ENCODE peak calls at places on chromosomes 11 and 22, in four cellular contexts. One of them, this sample, is unnamed.

GRCh38 chr22:35275580-35275979 is 18.3 kb downstream of the HMGXB4 start:
- DNase-seq in GM10248: no peak
- DNase-seq in heart left ventricle: no peak
- DNase-seq in A549: no peak
- DNase-seq in this sample: no peak

GRCh38 chr22:46072030-46072881 is 78.1 kb upstream of the PPARA start:
- DNase-seq in GM10248: peak
- DNase-seq in heart left ventricle: peak
- DNase-seq in A549: no peak
- DNase-seq in this sample: no peak

GRCh38 chr11:34161812-34162506 is 56.5 kb downstream of the NAT10 start:
- DNase-seq in GM10248: no peak
- DNase-seq in heart left ventricle: no peak
- DNase-seq in A549: no peak
- DNase-seq in this sample: no peak

GRCh38 chr11:19938051-19938856 is 222.0 kb downstream of the DBX1 start:
- DNase-seq in GM10248: peak
- DNase-seq in heart left ventricle: no peak
- DNase-seq in A549: peak
- DNase-seq in this sample: no peak

GRCh38 chr22:31253949-31254348 is 38.3 kb downstream of the PIK3IP1 start:
- DNase-seq in GM10248: no peak
- DNase-seq in heart left ventricle: peak
- DNase-seq in A549: no peak
- DNase-seq in this sample: no peak

GRCh38 chr22:30325065-30325720 is 1.5 kb downstream of the TBC1D10A start:
- DNase-seq in GM10248: no peak
- DNase-seq in heart left ventricle: no peak
- DNase-seq in A549: peak
- DNase-seq in this sample: no peak

GRCh38 chr11:1120532-1121342 is 37.0 kb upstream of the MUC5AC start:
- DNase-seq in GM10248: no peak
- DNase-seq in heart left ventricle: no peak
- DNase-seq in A549: no peak
- DNase-seq in this sample: no peak

GRCh38 chr11:16001899-16002426 is 354.4 kb downstream of the SOX6 start:
- DNase-seq in GM10248: no peak
- DNase-seq in heart left ventricle: no peak
- DNase-seq in A549: peak
- DNase-seq in this sample: no peak

GRCh38 chr11:64250875-64251721 is at the start of gene PLCB3:
- DNase-seq in GM10248: peak
- DNase-seq in heart left ventricle: peak
- DNase-seq in A549: no peak
- DNase-seq in this sample: no peak

GRCh38 chr11:3122775-3123201 is 42.3 kb downstream of the OSBPL5 start:
- DNase-seq in GM10248: no peak
- DNase-seq in heart left ventricle: peak
- DNase-seq in A549: no peak
- DNase-seq in this sample: no peak

GRCh38 chr11:112962854-112963367 is 1.7 kb downstream of the NCAM1 start:
- DNase-seq in GM10248: peak
- DNase-seq in heart left ventricle: peak
- DNase-seq in A549: no peak
- DNase-seq in this sample: no peak

GRCh38 chr11:81886406-81887075 is 847.1 kb downstream of the FAM181B start:
- DNase-seq in GM10248: no peak
- DNase-seq in heart left ventricle: no peak
- DNase-seq in A549: no peak
- DNase-seq in this sample: no peak

GRCh38 chr11:72671144-72672099 is 2.8 kb downstream of the PDE2A start:
- DNase-seq in GM10248: no peak
- DNase-seq in heart left ventricle: no peak
- DNase-seq in A549: no peak
- DNase-seq in this sample: no peak

GRCh38 chr11:128689946-128690745 is 3.7 kb upstream of the FLI1 start:
- DNase-seq in GM10248: no peak
- DNase-seq in heart left ventricle: no peak
- DNase-seq in A549: no peak
- DNase-seq in this sample: no peak

GRCh38 chr22:19354201-19354600 is 62.7 kb upstream of the CLTCL1 start:
- DNase-seq in GM10248: no peak
- DNase-seq in heart left ventricle: peak
- DNase-seq in A549: no peak
- DNase-seq in this sample: no peak

GRCh38 chr11:8288824-8289223 is 25.1 kb upstream of the LMO1 start:
- DNase-seq in GM10248: no peak
- DNase-seq in heart left ventricle: no peak
- DNase-seq in A549: no peak
- DNase-seq in this sample: no peak

GRCh38 chr11:32069361-32070058 is 21.4 kb upstream of the RCN1 start:
- DNase-seq in GM10248: no peak
- DNase-seq in heart left ventricle: no peak
- DNase-seq in A549: no peak
- DNase-seq in this sample: no peak

GRCh38 chr11:61067782-61068181 is 34.5 kb upstream of the CD5 start:
- DNase-seq in GM10248: no peak
- DNase-seq in heart left ventricle: no peak
- DNase-seq in A549: no peak
- DNase-seq in this sample: no peak

GRCh38 chr22:48090332-48090672 is 1327.9 kb downstream of the TBC1D22A start:
- DNase-seq in GM10248: no peak
- DNase-seq in heart left ventricle: no peak
- DNase-seq in A549: no peak
- DNase-seq in this sample: no peak

GRCh38 chr22:37284807-37285355 is 2.6 kb downstream of the CYTH4 start:
- DNase-seq in GM10248: peak
- DNase-seq in heart left ventricle: peak
- DNase-seq in A549: no peak
- DNase-seq in this sample: no peak

GRCh38 chr11:88175004-88175706 is at the start of gene RAB38:
- DNase-seq in GM10248: peak
- DNase-seq in heart left ventricle: peak
- DNase-seq in A549: no peak
- DNase-seq in this sample: no peak

GRCh38 chr11:74025467-74026166 is 16.7 kb upstream of the UCP3 start:
- DNase-seq in GM10248: no peak
- DNase-seq in heart left ventricle: no peak
- DNase-seq in A549: no peak
- DNase-seq in this sample: no peak

GRCh38 chr11:119519796-119520195 is 96.8 kb upstream of the THY1 start:
- DNase-seq in GM10248: no peak
- DNase-seq in heart left ventricle: no peak
- DNase-seq in A549: no peak
- DNase-seq in this sample: no peak

GRCh38 chr11:112769170-112769569 is 192.1 kb upstream of the NCAM1 start:
- DNase-seq in GM10248: no peak
- DNase-seq in heart left ventricle: no peak
- DNase-seq in A549: no peak
- DNase-seq in this sample: no peak

GRCh38 chr22:42270178-42270511 is 308 bp downstream of the TCF20 start:
- DNase-seq in GM10248: no peak
- DNase-seq in heart left ventricle: peak
- DNase-seq in A549: no peak
- DNase-seq in this sample: no peak

GRCh38 chr22:24176630-24177029 is 4.7 kb upstream of the SUSD2 start:
- DNase-seq in GM10248: no peak
- DNase-seq in heart left ventricle: peak
- DNase-seq in A549: no peak
- DNase-seq in this sample: no peak

GRCh38 chr22:37804886-37805857 is 2.6 kb upstream of the GCAT start:
- DNase-seq in GM10248: peak
- DNase-seq in heart left ventricle: peak
- DNase-seq in A549: peak
- DNase-seq in this sample: no peak

GRCh38 chr22:40651563-40652501 is 15.3 kb upstream of the MRTFA start:
- DNase-seq in GM10248: peak
- DNase-seq in heart left ventricle: peak
- DNase-seq in A549: peak
- DNase-seq in this sample: peak

GRCh38 chr22:26298605-26299310 is 129.5 kb downstream of the SEZ6L start:
- DNase-seq in GM10248: no peak
- DNase-seq in heart left ventricle: no peak
- DNase-seq in A549: no peak
- DNase-seq in this sample: no peak

GRCh38 chr11:117836077-117836960 is 11.8 kb upstream of the FXYD2 start:
- DNase-seq in GM10248: no peak
- DNase-seq in heart left ventricle: no peak
- DNase-seq in A549: no peak
- DNase-seq in this sample: no peak

DNA sequence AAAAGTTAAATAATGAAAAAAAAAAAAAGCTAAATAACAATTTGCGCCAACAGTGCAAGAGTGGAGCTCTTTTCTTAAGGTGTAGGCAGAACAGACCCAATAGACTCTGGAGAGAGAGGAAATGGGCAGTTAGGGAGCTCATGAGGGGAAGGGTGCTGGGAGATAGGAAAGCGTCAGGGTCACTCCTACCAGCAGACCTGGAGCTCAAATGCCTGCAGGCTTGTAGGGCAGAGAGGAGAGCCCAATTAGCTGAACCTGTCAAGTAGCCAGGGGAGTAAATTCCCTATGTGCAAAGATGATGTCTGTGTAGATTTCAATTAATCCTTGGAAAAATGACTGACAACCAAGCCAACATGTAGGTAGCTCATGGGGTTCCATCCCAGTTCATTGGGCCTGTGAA is 73.0 kb downstream of the RAB30 start:
- DNase-seq in GM10248: no peak
- DNase-seq in heart left ventricle: no peak
- DNase-seq in A549: no peak
- DNase-seq in this sample: no peak
- TF ChIP-seq CTCF in GM10248: no peak
- TF ChIP-seq CTCF in heart left ventricle: no peak
- TF ChIP-seq CTCF in A549: no peak
- TF ChIP-seq CTCF in this sample: no peak

GRCh38 chr11:67053896-67054850 is 2.5 kb upstream of the RHOD start:
- DNase-seq in GM10248: peak
- DNase-seq in heart left ventricle: no peak
- DNase-seq in A549: peak
- DNase-seq in this sample: no peak

GRCh38 chr11:67051494-67051893 is 5.2 kb upstream of the RHOD start:
- DNase-seq in GM10248: no peak
- DNase-seq in heart left ventricle: no peak
- DNase-seq in A549: no peak
- DNase-seq in this sample: no peak

GRCh38 chr11:67054851-67055523 is 1.7 kb upstream of the RHOD start:
- DNase-seq in GM10248: no peak
- DNase-seq in heart left ventricle: peak
- DNase-seq in A549: peak
- DNase-seq in this sample: no peak

GRCh38 chr11:67051945-67052488 is 4.6 kb upstream of the RHOD start:
- DNase-seq in GM10248: no peak
- DNase-seq in heart left ventricle: no peak
- DNase-seq in A549: no peak
- DNase-seq in this sample: no peak

GRCh38 chr11:67052891-67053290 is 3.8 kb upstream of the RHOD start:
- DNase-seq in GM10248: no peak
- DNase-seq in heart left ventricle: no peak
- DNase-seq in A549: no peak
- DNase-seq in this sample: no peak
- TF ChIP-seq CTCF in GM10248: no peak
- TF ChIP-seq CTCF in heart left ventricle: no peak
- TF ChIP-seq CTCF in A549: no peak
- TF ChIP-seq CTCF in this sample: no peak

DNA sequence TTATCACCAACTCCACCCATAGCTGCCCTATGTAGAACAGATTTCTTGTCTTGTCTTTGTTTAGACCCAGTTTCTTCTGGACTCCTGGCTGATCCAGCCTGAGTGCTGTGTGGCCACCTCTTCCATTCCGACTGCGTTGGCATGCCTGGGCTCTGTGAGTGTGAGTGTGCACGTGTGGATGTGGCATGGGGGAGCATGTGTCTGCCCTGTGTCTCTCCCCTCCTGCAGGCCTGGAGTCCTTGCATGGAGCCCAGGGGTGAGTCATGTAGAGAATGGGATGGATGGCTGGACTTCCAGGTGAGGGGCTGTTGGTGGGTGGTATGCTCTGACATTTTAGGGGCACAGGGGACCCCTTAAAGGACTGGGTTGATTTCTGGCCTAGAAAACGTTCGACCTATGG is 194.7 kb downstream of the GRIK4 start:
- DNase-seq in GM10248: no peak
- DNase-seq in heart left ventricle: no peak
- DNase-seq in A549: no peak
- DNase-seq in this sample: no peak
- TF ChIP-seq CTCF in GM10248: no peak
- TF ChIP-seq CTCF in heart left ventricle: no peak
- TF ChIP-seq CTCF in A549: no peak
- TF ChIP-seq CTCF in this sample: no peak

GRCh38 chr11:71454470-71455113 is 1.6 kb downstream of the NADSYN1 start:
- DNase-seq in GM10248: no peak
- DNase-seq in heart left ventricle: no peak
- DNase-seq in A549: no peak
- DNase-seq in this sample: no peak

GRCh38 chr11:71451596-71452353 is 1.2 kb upstream of the NADSYN1 start:
- DNase-seq in GM10248: no peak
- DNase-seq in heart left ventricle: no peak
- DNase-seq in A549: no peak
- DNase-seq in this sample: no peak

GRCh38 chr11:71452354-71453020 is 516 bp upstream of the NADSYN1 start:
- DNase-seq in GM10248: no peak
- DNase-seq in heart left ventricle: peak
- DNase-seq in A549: no peak
- DNase-seq in this sample: peak

GRCh38 chr11:71453911-71454304 is 905 bp downstream of the NADSYN1 start:
- DNase-seq in GM10248: no peak
- DNase-seq in heart left ventricle: no peak
- DNase-seq in A549: no peak
- DNase-seq in this sample: no peak

DNA sequence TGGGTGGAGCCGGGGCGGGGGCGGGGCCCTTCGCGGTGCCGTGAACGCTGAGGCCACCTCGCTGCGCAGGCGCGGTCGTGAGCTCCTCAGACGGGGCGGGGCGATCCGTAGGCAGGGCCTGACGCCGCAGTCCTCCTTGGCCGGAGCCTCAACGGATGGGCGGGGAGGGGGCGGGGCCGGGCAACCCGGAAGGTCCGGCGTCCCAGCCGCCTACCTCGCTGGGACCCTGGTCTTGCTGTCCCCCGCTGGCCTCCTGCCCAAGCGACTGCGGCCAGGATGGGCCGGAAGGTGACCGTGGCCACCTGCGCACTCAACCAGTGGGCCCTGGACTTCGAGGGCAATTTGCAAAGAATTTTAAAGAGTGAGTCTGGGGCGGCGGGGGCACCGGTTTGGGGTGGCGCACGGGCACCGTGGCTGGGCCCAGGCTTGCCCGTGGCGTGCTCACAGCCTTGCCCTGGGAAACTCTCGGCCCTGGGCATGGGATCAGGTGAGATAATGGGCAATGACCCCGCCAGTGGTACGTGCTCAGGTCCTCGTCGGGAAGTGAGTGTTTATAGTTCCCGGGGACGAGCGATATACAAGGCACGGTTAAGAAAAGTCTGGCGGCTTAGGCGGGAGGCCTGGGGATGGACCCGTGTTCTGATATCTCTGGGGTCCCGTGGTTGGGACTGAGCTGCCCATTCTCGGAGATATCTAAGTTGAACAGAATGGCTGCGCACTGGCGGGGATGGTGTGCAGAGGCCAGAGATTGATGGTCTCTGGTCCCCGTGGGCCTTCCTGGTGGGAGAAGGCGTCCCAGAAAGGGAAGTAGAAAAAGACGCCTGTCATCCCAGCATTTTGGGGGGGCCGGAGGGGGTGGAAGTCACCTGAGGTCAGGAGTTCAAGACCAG is at the start of gene NADSYN1:
- DNase-seq in GM10248: peak
- DNase-seq in heart left ventricle: peak
- DNase-seq in A549: peak
- DNase-seq in this sample: peak
- TF ChIP-seq CTCF in GM10248: no peak
- TF ChIP-seq CTCF in heart left ventricle: no peak
- TF ChIP-seq CTCF in A549: no peak
- TF ChIP-seq CTCF in this sample: no peak